ENCODE peak calls at places on chromosomes 6 and 20, in nine cellular contexts. X is CD8-positive, alpha-beta memory T cell; N is hepatocyte; B is fibroblast of lung; V is iPS DF 6.9; F is OCI-LY7; O is psoas muscle; S is uterus; H is lung. E is an unnamed sample.

GRCh38 chr6:55882731-55883595 is 7.6 kb upstream of the BMP5 start:
- DNase-seq in X (no peak), N (peak; percentile 15), B (peak; percentile 87), V (no peak), F (no peak), O (no peak), S (no peak), H (no peak), E (no peak)

GRCh38 chr6:111080713-111081112 is 6.6 kb upstream of the SLC16A10 start:
- DNase-seq in X (no peak), N (no peak), B (no peak), V (no peak), F (no peak), O (no peak), S (no peak), H (no peak), E (no peak)

GRCh38 chr20:61835301-61835700 is 230.4 kb downstream of the TAF4 start:
- DNase-seq in X (no peak), N (no peak), B (no peak), V (no peak), F (no peak), O (no peak), S (no peak), H (no peak), E (no peak)

GRCh38 chr20:5657190-5657872 is 92.9 kb upstream of the SHLD1 start:
- DNase-seq in X (no peak), N (peak; percentile 65), B (peak; percentile 97), V (no peak), F (no peak), O (peak; percentile 34), S (peak; percentile 51), H (peak; percentile 56), E (peak; percentile 79)

GRCh38 chr6:114052141-114052540 is 81.2 kb upstream of the HDAC2 start:
- DNase-seq in X (no peak), N (no peak), B (no peak), V (no peak), F (no peak), O (no peak), S (no peak), H (no peak), E (no peak)

GRCh38 chr20:44271915-44272663 is 25.0 kb downstream of the GDAP1L1 start:
- DNase-seq in X (no peak), N (no peak), B (no peak), V (peak; percentile 41), F (no peak), O (no peak), S (no peak), H (no peak), E (no peak)

GRCh38 chr20:62170536-62170935 is 12.3 kb upstream of the MTG2 start:
- DNase-seq in X (no peak), N (no peak), B (no peak), V (no peak), F (no peak), O (no peak), S (no peak), H (no peak), E (no peak)

GRCh38 chr6:111478064-111478476 is 4.9 kb downstream of the REV3L start:
- DNase-seq in X (no peak), N (no peak), B (peak; percentile 33), V (no peak), F (no peak), O (no peak), S (no peak), H (no peak), E (no peak)

GRCh38 chr6:41453232-41453631 is 92.9 kb upstream of the FOXP4 start:
- DNase-seq in X (no peak), N (no peak), B (no peak), V (no peak), F (no peak), O (no peak), S (no peak), H (no peak), E (no peak)

GRCh38 chr6:69026243-69026642 is 391.2 kb downstream of the ADGRB3 start:
- DNase-seq in X (no peak), N (no peak), B (no peak), V (no peak), F (no peak), O (no peak), S (no peak), H (no peak), E (no peak)

GRCh38 chr20:40090236-40090635 is 598.8 kb downstream of the MAFB start:
- DNase-seq in X (no peak), N (no peak), B (no peak), V (no peak), F (no peak), O (no peak), S (no peak), H (no peak), E (no peak)

GRCh38 chr6:119539066-119539746 is 189.6 kb upstream of the MAN1A1 start:
- DNase-seq in X (no peak), N (no peak), B (no peak), V (no peak), F (no peak), O (no peak), S (no peak), H (no peak), E (no peak)

GRCh38 chr20:31835977-31836852 is 9.2 kb downstream of the FOXS1 start:
- DNase-seq in X (no peak), N (peak; percentile 84), B (peak; percentile 89), V (no peak), F (no peak), O (peak; percentile 90), S (peak; percentile 79), H (peak; percentile 81), E (peak; percentile 91)

GRCh38 chr6:119024111-119024510 is 54.4 kb downstream of the FAM184A start:
- DNase-seq in X (no peak), N (no peak), B (no peak), V (no peak), F (no peak), O (no peak), S (no peak), H (no peak), E (no peak)

GRCh38 chr6:43698584-43699349 is 11.2 kb upstream of the MRPS18A start:
- DNase-seq in X (no peak), N (peak; percentile 53), B (peak; percentile 87), V (no peak), F (no peak), O (peak; percentile 76), S (peak; percentile 61), H (no peak), E (no peak)

GRCh38 chr6:109874086-109874485 is 104.0 kb upstream of the GPR6 start:
- DNase-seq in X (no peak), N (no peak), B (no peak), V (no peak), F (no peak), O (no peak), S (no peak), H (no peak), E (no peak)

GRCh38 chr20:54133434-54134427 is 40.1 kb downstream of the CYP24A1 start:
- DNase-seq in X (no peak), N (peak; percentile 67), B (peak; percentile 24), V (no peak), F (no peak), O (no peak), S (no peak), H (no peak), E (no peak)

GRCh38 chr20:38585404-38586180 is 4.6 kb downstream of the ADIG start:
- DNase-seq in X (no peak), N (no peak), B (no peak), V (no peak), F (no peak), O (no peak), S (no peak), H (no peak), E (no peak)
- H3K27ac ChIP-seq in X (no peak overlapping the region), N (no peak overlapping the region), B (no peak overlapping the region), V (no peak overlapping the region), F (no peak overlapping the region), O (no peak overlapping the region), S (no peak overlapping the region), H (no peak overlapping the region), E (no peak overlapping the region)

GRCh38 chr6:139369568-139370046 is 4.8 kb downstream of the CITED2 start:
- DNase-seq in X (no peak), N (peak; percentile 77), B (peak; percentile 86), V (no peak), F (peak; percentile 69), O (no peak), S (no peak), H (no peak), E (no peak)
- H3K4me1 ChIP-seq in X (peaks cover 38% of the 10 kb centered on the region), N (peaks cover 27% of the 10 kb centered on the region), B (no peaks in the 10 kb centered on the region), V (peaks cover 1% of the 10 kb centered on the region), F (peaks cover 24% of the 10 kb centered on the region), O (peaks cover 30% of the 10 kb centered on the region), S (no peaks in the 10 kb centered on the region), H (peaks cover 3% of the 10 kb centered on the region), E (no peaks in the 10 kb centered on the region)

DNA sequence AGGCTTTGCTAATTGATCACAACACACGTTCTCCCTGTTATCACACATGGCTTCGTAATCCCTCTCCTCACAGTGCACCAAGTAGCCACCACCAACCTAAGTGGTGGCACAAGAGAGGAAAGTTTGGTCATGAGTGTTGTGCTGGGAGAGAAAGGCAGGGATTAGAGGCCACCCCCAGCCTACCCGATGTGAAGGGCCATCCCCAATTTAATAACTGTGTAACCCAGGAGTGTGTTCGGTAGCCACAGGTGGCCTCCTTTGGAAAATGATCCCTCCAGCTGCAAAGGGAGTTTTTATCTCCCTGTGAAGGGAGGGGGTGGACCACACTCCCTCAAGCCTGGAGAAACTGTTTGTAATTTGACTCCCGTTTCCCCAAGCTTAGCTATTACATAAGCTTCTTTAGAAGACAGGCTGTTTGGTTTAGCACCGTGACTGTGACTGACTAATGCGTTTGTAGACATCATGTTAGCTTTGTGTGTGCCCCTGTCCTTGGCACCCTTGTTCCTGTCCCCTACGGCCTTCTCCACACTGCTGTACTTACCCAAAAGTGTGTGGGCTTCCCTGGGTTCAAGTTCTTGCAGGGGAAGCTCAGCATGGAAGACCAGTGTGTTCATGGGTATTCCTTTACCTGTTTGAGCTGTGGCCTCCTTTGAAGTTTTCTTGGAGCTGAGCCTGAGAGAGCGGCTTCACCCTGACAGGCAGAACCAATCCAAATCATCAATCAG is 20.6 kb downstream of the PPP1R16B start:
- DNase-seq in X (no peak), N (peak; percentile 57), B (peak; percentile 31), V (no peak), F (no peak), O (no peak), S (no peak), H (no peak), E (no peak)
- H3K27ac ChIP-seq in X (no peak overlapping the region), N (no peak overlapping the region), B (no peak overlapping the region), V (no peak overlapping the region), F (no peak overlapping the region), O (no peak overlapping the region), S (no peak overlapping the region), H (no peak overlapping the region), E (no peak overlapping the region)

DNA sequence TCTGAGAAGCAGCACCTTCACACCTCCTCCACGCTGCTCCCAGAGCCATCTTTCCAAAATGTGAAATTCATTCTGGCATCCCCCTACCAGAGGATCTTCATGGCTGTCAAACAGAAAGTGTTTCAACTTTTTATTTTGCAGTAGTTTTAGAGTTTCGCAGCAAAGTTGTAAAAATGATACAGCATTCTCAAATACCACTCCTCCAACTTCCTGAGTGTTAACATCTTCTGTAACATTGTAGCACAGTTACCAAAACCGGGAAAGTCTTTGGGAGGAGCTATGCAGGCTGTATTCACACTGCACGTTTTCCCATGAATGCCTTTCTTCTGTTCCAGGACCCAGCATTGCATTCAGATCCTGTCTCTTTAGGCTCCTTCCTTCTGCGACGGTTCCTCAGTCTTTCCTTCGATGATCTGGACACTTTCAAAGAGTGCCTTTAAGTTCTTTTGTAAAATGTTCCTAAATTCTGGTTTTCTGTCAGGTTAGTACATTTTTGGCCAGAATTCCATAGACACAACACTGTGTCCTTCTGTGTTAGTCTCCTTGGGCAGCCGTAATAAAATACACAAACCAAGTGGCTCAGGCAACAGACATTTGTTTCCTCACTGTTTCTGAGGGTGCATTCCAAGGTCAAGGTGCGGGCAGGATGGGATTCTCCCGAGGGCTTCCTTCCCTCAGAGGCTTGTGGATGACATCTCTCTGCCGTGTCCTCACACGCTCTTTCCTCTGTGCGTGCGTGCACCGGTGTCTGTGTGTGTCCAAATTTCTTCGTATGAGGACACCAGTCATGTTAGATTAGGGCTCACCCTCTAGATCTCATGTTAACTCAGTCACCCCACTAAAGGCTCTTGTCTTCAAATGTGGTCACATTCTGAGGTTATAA is 30.3 kb downstream of the CDYL start:
- DNase-seq in X (no peak), N (no peak), B (no peak), V (no peak), F (no peak), O (no peak), S (no peak), H (no peak), E (no peak)
- H3K4me1 ChIP-seq in X (peaks cover 18% of the 10 kb centered on the region), N (peaks cover 5% of the 10 kb centered on the region), B (peaks cover 3% of the 10 kb centered on the region), V (peaks cover 7% of the 10 kb centered on the region), F (peaks cover 26% of the 10 kb centered on the region), O (peaks cover 44% of the 10 kb centered on the region), S (no peaks in the 10 kb centered on the region), H (peaks cover 21% of the 10 kb centered on the region), E (no peaks in the 10 kb centered on the region)

E was measured in right atrium auricular region.